ENCODE peak calls at places on chromosomes 6 and 20, in nine cellular contexts. V, I, F, T, O, Q, S, J and E are unnamed samples.

GRCh38 chr20:43949741-43950618 is 35.3 kb downstream of the TOX2 start:
- DNase-seq in V (no peak), I (no peak), F (no peak), T (no peak), O (peak; percentile 70), Q (no peak), S (no peak), J (no peak), E (no peak)

GRCh38 chr6:124882580-124883393 is 79.5 kb upstream of the RNF217 start:
- DNase-seq in V (no peak), I (no peak), F (peak; percentile 81), T (no peak), O (no peak), Q (no peak), S (no peak), J (no peak), E (peak; percentile 40)

GRCh38 chr6:72746276-72746675 is 124.4 kb downstream of the KCNQ5 start:
- DNase-seq in V (no peak), I (no peak), F (peak; percentile 25), T (no peak), O (no peak), Q (no peak), S (no peak), J (no peak), E (no peak)

GRCh38 chr6:116217069-116217468 is 36.8 kb downstream of the TSPYL4 start:
- DNase-seq in V (no peak), I (peak; percentile 34), F (peak; percentile 58), T (no peak), O (peak; percentile 94), Q (no peak), S (no peak), J (peak; percentile 25), E (no peak)

GRCh38 chr6:170456886-170457698 is 96.0 kb downstream of the PSMB1 start:
- DNase-seq in V (no peak), I (no peak), F (no peak), T (no peak), O (no peak), Q (no peak), S (no peak), J (no peak), E (no peak)

GRCh38 chr6:39865011-39865888 is 69.0 kb downstream of the MOCS1 start:
- DNase-seq in V (peak; percentile 12), I (no peak), F (peak; percentile 48), T (peak; percentile 66), O (peak; percentile 41), Q (peak; percentile 66), S (peak; percentile 80), J (peak; percentile 10), E (peak; percentile 36)

GRCh38 chr6:40097590-40097989 is 163.3 kb upstream of the MOCS1 start:
- DNase-seq in V (no peak), I (no peak), F (no peak), T (no peak), O (no peak), Q (no peak), S (no peak), J (no peak), E (no peak)

GRCh38 chr6:22637781-22638180 is 68.4 kb downstream of the HDGFL1 start:
- DNase-seq in V (no peak), I (no peak), F (no peak), T (no peak), O (no peak), Q (no peak), S (no peak), J (no peak), E (no peak)

GRCh38 chr6:13814938-13815575 is 700 bp upstream of the MCUR1 start:
- DNase-seq in V (no peak), I (no peak), F (no peak), T (no peak), O (no peak), Q (no peak), S (no peak), J (no peak), E (no peak)

GRCh38 chr6:474454-475185 is 83.1 kb downstream of the IRF4 start:
- DNase-seq in V (no peak), I (no peak), F (no peak), T (no peak), O (peak; percentile 70), Q (peak; percentile 23), S (no peak), J (peak; percentile 59), E (no peak)

GRCh38 chr6:19558934-19559333 is 278.2 kb upstream of the ID4 start:
- DNase-seq in V (no peak), I (no peak), F (no peak), T (peak; percentile 5), O (no peak), Q (no peak), S (no peak), J (no peak), E (no peak)

GRCh38 chr6:134376785-134377184 is 58.9 kb upstream of the SGK1 start:
- DNase-seq in V (no peak), I (no peak), F (no peak), T (no peak), O (no peak), Q (no peak), S (no peak), J (no peak), E (no peak)

GRCh38 chr6:170372380-170373325 is 66.1 kb downstream of the FAM120B start:
- DNase-seq in V (no peak), I (peak; percentile 82), F (no peak), T (no peak), O (no peak), Q (no peak), S (no peak), J (no peak), E (no peak)

GRCh38 chr6:19837511-19838441 is 606 bp downstream of the ID4 start:
- DNase-seq in V (no peak), I (peak; percentile 48), F (peak; percentile 40), T (peak; percentile 25), O (no peak), Q (peak; percentile 65), S (peak; percentile 30), J (no peak), E (no peak)

GRCh38 chr6:44180406-44180805 is 21.8 kb downstream of the CAPN11 start:
- DNase-seq in V (no peak), I (no peak), F (no peak), T (no peak), O (no peak), Q (no peak), S (no peak), J (no peak), E (no peak)